ENCODE peak calls at places on chromosomes 7 and 10, in ten cellular contexts. W, J, D, I, A, U, Z, T, Y and L are unnamed samples.
A peak's percentile ranks its signal among the peaks of the same experiment; 100 is the strongest.

GRCh38 chr7:137731436-137731835 is 115.3 kb downstream of the DGKI start:
- DNase-seq in I (no peak), Y (no peak), A (peak; percentile 91), U (no peak), T (no peak), W (no peak), Z (no peak), D (no peak), J (no peak), L (peak; percentile 16)

GRCh38 chr10:14296081-14296709 is 34.5 kb downstream of the FRMD4A start:
- DNase-seq in T (no peak), J (peak; percentile 4), I (no peak), U (no peak), W (no peak), Z (no peak), D (no peak), Y (peak; percentile 12), A (no peak), L (peak; percentile 57)

GRCh38 chr7:31550432-31550831 is 36.5 kb downstream of the ITPRID1 start:
- DNase-seq in T (no peak), I (peak; percentile 20), W (no peak), Y (no peak), Z (no peak), J (no peak), D (no peak), U (no peak), A (no peak), L (no peak)

GRCh38 chr10:128046156-128046933 is 79.9 kb downstream of the MKI67 start:
- DNase-seq in U (no peak), Y (no peak), J (no peak), A (no peak), W (no peak), Z (no peak), D (no peak), I (no peak), T (no peak), L (no peak)

GRCh38 chr10:105464961-105465360 is 823.9 kb downstream of the SORCS3 start:
- DNase-seq in I (no peak), T (no peak), Z (no peak), Y (no peak), U (no peak), D (no peak), J (no peak), W (no peak), A (no peak), L (no peak)

GRCh38 chr10:79446451-79447020 is 1.1 kb upstream of the ZCCHC24 start:
- DNase-seq in Y (peak; percentile 79), U (no peak), D (peak; percentile 81), I (peak; percentile 77), A (peak; percentile 48), J (peak; percentile 45), W (peak; percentile 83), T (no peak), Z (peak; percentile 59), L (no peak)

GRCh38 chr10:11919271-11919670 is 96.1 kb downstream of the PROSER2 start:
- DNase-seq in I (no peak), Y (no peak), D (no peak), Z (no peak), W (no peak), T (no peak), A (no peak), J (no peak), U (no peak), L (no peak)

GRCh38 chr10:27819781-27820531 is 74.3 kb upstream of the MKX start:
- DNase-seq in T (no peak), U (no peak), W (no peak), J (peak; percentile 32), A (peak; percentile 65), D (no peak), I (peak; percentile 75), Z (no peak), Y (peak; percentile 55), L (peak; percentile 17)

GRCh38 chr10:87661861-87662785 is 2.4 kb downstream of the PAPSS2 start:
- DNase-seq in T (no peak), J (peak; percentile 51), W (no peak), Z (no peak), I (no peak), D (no peak), U (no peak), Y (no peak), A (no peak), L (peak; percentile 55)

GRCh38 chr10:87660484-87661133 is 931 bp downstream of the PAPSS2 start:
- DNase-seq in J (peak; percentile 74), I (peak; percentile 66), A (peak; percentile 81), T (no peak), W (no peak), Z (no peak), D (no peak), Y (peak; percentile 16), U (peak; percentile 11), L (peak; percentile 85)

GRCh38 chr10:87658858-87659555 is 671 bp upstream of the PAPSS2 start:
- DNase-seq in J (no peak), W (no peak), U (no peak), T (no peak), A (no peak), D (no peak), Y (no peak), I (peak; percentile 39), Z (no peak), L (no peak)

GRCh38 chr10:87658383-87658795 is 1.3 kb upstream of the PAPSS2 start:
- DNase-seq in U (no peak), A (no peak), J (no peak), W (no peak), T (no peak), D (no peak), I (no peak), Y (no peak), Z (no peak), L (peak; percentile 51)

GRCh38 chr10:87659571-87660483 is at the start of gene PAPSS2:
- DNase-seq in A (peak; percentile 65), J (peak; percentile 83), W (peak; percentile 80), Y (peak; percentile 66), T (peak; percentile 54), I (peak; percentile 79), Z (peak; percentile 58), D (peak; percentile 78), U (no peak), L (peak; percentile 79)
- TF ChIP-seq CTCF in A (no peak), J (no peak), W (no peak), Y (no peak), T (no peak), I (peak; percentile 8), Z (peak; percentile 19), D (peak; percentile 34), U (no peak), L (peak; percentile 34)

DNA sequence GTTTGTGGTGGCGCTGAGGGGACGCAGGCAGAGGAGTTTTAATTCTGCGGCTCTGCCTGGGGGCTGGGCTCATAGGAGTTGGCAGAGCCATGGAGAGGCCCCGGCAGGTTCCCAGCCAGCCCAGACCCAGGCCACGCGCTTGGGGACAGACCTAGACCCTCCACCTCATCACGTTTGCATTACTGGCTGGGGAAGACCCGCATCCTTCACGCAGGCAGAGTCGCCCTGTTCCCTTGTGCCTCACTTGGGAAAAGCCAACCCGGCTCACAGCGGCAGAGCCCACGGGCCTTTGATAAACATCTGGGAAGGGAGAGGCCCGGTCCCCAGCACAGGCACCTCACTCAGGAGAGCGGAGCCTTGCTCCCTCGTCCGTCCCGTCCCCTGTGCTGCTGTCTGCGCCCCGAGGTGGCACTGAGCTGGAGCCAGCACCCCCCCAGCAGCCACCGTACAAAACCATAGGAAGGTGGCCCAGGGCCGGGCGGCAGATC is 112.9 kb downstream of the CYTH3 start:
- DNase-seq in I (no peak), U (no peak), W (peak; percentile 30), Z (no peak), D (no peak), J (no peak), A (no peak), T (no peak), Y (no peak), L (no peak)
- H3K4me3 ChIP-seq in I (no peak overlapping the region), U (no peak overlapping the region), W (no peak overlapping the region), Z (no peak overlapping the region), D (no peak overlapping the region), J (no peak overlapping the region), A (no peak overlapping the region), T (no peak overlapping the region), Y (no peak overlapping the region), L (no peak overlapping the region)

GRCh38 chr7:21986101-21986500 is 40.4 kb upstream of the CDCA7L start:
- DNase-seq in Z (no peak), Y (no peak), D (no peak), W (no peak), A (no peak), I (no peak), U (no peak), J (no peak), T (no peak), L (no peak)

GRCh38 chr7:21980921-21981320 is 35.2 kb upstream of the CDCA7L start:
- DNase-seq in A (no peak), Z (no peak), U (no peak), I (no peak), W (no peak), J (no peak), Y (no peak), D (no peak), T (no peak), L (no peak)

GRCh38 chr7:21981524-21981923 is 35.8 kb upstream of the CDCA7L start:
- DNase-seq in Z (no peak), A (no peak), W (no peak), I (no peak), Y (no peak), U (no peak), D (no peak), J (no peak), T (no peak), L (no peak)

GRCh38 chr7:21984042-21984441 is 38.3 kb upstream of the CDCA7L start:
- DNase-seq in J (no peak), U (no peak), W (no peak), Y (no peak), T (no peak), D (no peak), Z (no peak), A (no peak), I (no peak), L (peak; percentile 12)
- TF ChIP-seq CTCF in J (no peak), U (no peak), W (no peak), Y (no peak), T (no peak), D (no peak), Z (no peak), A (no peak), I (no peak), L (no peak)

GRCh38 chr10:8365935-8366911 is 311.7 kb downstream of the GATA3 start:
- DNase-seq in U (peak; percentile 58), Z (no peak), A (no peak), Y (no peak), J (peak; percentile 97), I (no peak), D (no peak), W (no peak), T (peak; percentile 37), L (peak; percentile 68)
- H3K4me3 ChIP-seq in U (no peak overlapping the region), Z (no peak overlapping the region), A (no peak overlapping the region), Y (no peak overlapping the region), J (no peak overlapping the region), I (no peak overlapping the region), D (no peak overlapping the region), W (no peak overlapping the region), T (no peak overlapping the region), L (no peak overlapping the region)